ENCODE peak calls at places on chromosomes 16 and 17, in nine cellular contexts. B is iris pigment epithelial cell; N is Ammon's horn; Q is stimulated activated naive B cell treated with anti-CD40 and anti-IgM and Interleukin-4, amounts not matched to agents 10 μg/mL and 1 μg/mL and 100 μg/mL, for 72 hours; P is NCI-H1092; A is A172; R is memory B cell; L is endothelial cell; I is epithelial cell of esophagus. V is an unnamed sample.

GRCh38 chr16:3879887-3880564 is 487 bp downstream of the CREBBP start:
- DNase-seq in B (peak), N (peak), Q (peak), P (peak), A (peak), R (peak), L (peak), I (peak), V (peak)

GRCh38 chr17:78442648-78443128 is 64.2 kb downstream of the PGS1 start:
- DNase-seq in B (peak), N (no peak), Q (no peak), P (no peak), A (no peak), R (no peak), L (no peak), I (no peak), V (no peak)

GRCh38 chr17:57425903-57426574 is 169.7 kb downstream of the MSI2 start:
- DNase-seq in B (no peak), N (no peak), Q (no peak), P (no peak), A (no peak), R (no peak), L (no peak), I (no peak), V (no peak)

GRCh38 chr16:85251225-85251760 is 139.0 kb upstream of the CIBAR2 start:
- DNase-seq in B (no peak), N (no peak), Q (no peak), P (no peak), A (no peak), R (no peak), L (no peak), I (no peak), V (no peak)

GRCh38 chr17:79650283-79650682 is 39.4 kb upstream of the RBFOX3 start:
- DNase-seq in B (no peak), N (no peak), Q (no peak), P (no peak), A (no peak), R (no peak), L (no peak), I (no peak), V (peak)

GRCh38 chr17:57207396-57207795 is 48.9 kb upstream of the MSI2 start:
- DNase-seq in B (no peak), N (no peak), Q (no peak), P (no peak), A (no peak), R (no peak), L (no peak), I (no peak), V (no peak)

GRCh38 chr17:16495561-16495960 is 3.6 kb upstream of the LRRC75A start:
- DNase-seq in B (no peak), N (no peak), Q (no peak), P (no peak), A (no peak), R (no peak), L (no peak), I (no peak), V (no peak)

GRCh38 chr16:47858333-47859067 is 297.3 kb downstream of the ABCC12 start:
- DNase-seq in B (no peak), N (no peak), Q (no peak), P (no peak), A (no peak), R (no peak), L (no peak), I (peak), V (no peak)

GRCh38 chr17:21296097-21297025 is 11.8 kb downstream of the MAP2K3 start:
- DNase-seq in B (no peak), N (peak), Q (no peak), P (no peak), A (peak), R (no peak), L (no peak), I (no peak), V (no peak)

GRCh38 chr17:199806-200603 is 18.6 kb upstream of the DOC2B start:
- DNase-seq in B (no peak), N (no peak), Q (no peak), P (no peak), A (peak), R (no peak), L (peak), I (no peak), V (no peak)